ENCODE peak calls at places on chromosome 6, in six cellular contexts. D is H54; H is activated T-helper 1 cell treated with anti-CD3 and anti-CD28 coated beads, Interleukin-12 subunit alpha, Interleukin-12 subunit beta, Interleukin-2, Interleukin-4 antibody, amounts not matched to agents 30 ng/mL and 10 ng/mL and 1 ng/mL, durations not matched to agents 14 hours and 24 hours and 36 hours; G is D341Med; X is CD4-positive, alpha-beta T cell; V is hippocampal formation. Q is an unnamed sample.

GRCh38 chr6:81655696-81656095 is 96.8 kb downstream of the TENT5A start:
- DNase-seq in D (no peak), H (no peak), G (no peak), X (no peak), V (no peak), Q (no peak)

GRCh38 chr6:131792091-131792496 is 15.7 kb upstream of the ENPP1 start:
- DNase-seq in D (peak), H (no peak), G (no peak), X (no peak), V (no peak), Q (no peak)

GRCh38 chr6:3857822-3858221 is 8.6 kb downstream of the FAM50B start:
- DNase-seq in D (no peak), H (no peak), G (no peak), X (no peak), V (no peak), Q (no peak)

GRCh38 chr6:105215506-105215905 is 35.7 kb upstream of the POPDC3 start:
- DNase-seq in D (no peak), H (no peak), G (no peak), X (no peak), V (no peak), Q (no peak)

GRCh38 chr6:150366118-150366778 is 2.6 kb upstream of the IYD start:
- DNase-seq in D (no peak), H (no peak), G (no peak), X (no peak), V (no peak), Q (no peak)

GRCh38 chr6:24495516-24495847 is 713 bp downstream of the ALDH5A1 start:
- DNase-seq in D (no peak), H (no peak), G (peak), X (peak), V (peak), Q (peak)

GRCh38 chr6:168163096-168163731 is 84.2 kb upstream of the FRMD1 start:
- DNase-seq in D (no peak), H (no peak), G (no peak), X (no peak), V (peak), Q (no peak)

GRCh38 chr6:5995705-5996686 is 10.7 kb downstream of the NRN1 start:
- DNase-seq in D (peak), H (no peak), G (no peak), X (no peak), V (peak), Q (peak)

GRCh38 chr6:107569456-107569855 is 79.5 kb downstream of the SOBP start:
- DNase-seq in D (no peak), H (no peak), G (no peak), X (no peak), V (no peak), Q (no peak)

GRCh38 chr6:163955131-163955530 is 540.6 kb downstream of the QKI start:
- DNase-seq in D (no peak), H (no peak), G (no peak), X (no peak), V (no peak), Q (no peak)

GRCh38 chr6:56482525-56482924 is 160.2 kb downstream of the DST start:
- DNase-seq in D (no peak), H (no peak), G (no peak), X (no peak), V (no peak), Q (no peak)

GRCh38 chr6:169865346-169866139 is 114.1 kb downstream of the ERMARD start:
- DNase-seq in D (no peak), H (no peak), G (peak), X (no peak), V (no peak), Q (no peak)

Q was measured in HL-60.